ENCODE peak calls at places on chromosomes 16 and 17, in eight cellular contexts. D, X, C, L, R, G, B and W are unnamed samples.

GRCh38 chr16:53898993-53899392 is 195.0 kb downstream of the FTO start:
- DNase-seq in D (no peak), X (peak), C (no peak), L (no peak), R (no peak), G (no peak), B (no peak), W (no peak)

GRCh38 chr16:87185313-87185712 is 131.9 kb downstream of the C16orf95 start:
- DNase-seq in D (no peak), X (no peak), C (no peak), L (no peak), R (no peak), G (no peak), B (peak), W (no peak)

GRCh38 chr16:83403751-83404150 is 404.0 kb upstream of the HSBP1 start:
- DNase-seq in D (no peak), X (peak), C (no peak), L (no peak), R (peak), G (no peak), B (no peak), W (no peak)

GRCh38 chr17:1651559-1651844 is 1.8 kb upstream of the RILP start:
- DNase-seq in D (no peak), X (no peak), C (no peak), L (no peak), R (no peak), G (no peak), B (no peak), W (no peak)

GRCh38 chr17:55817273-55817709 is 66.4 kb downstream of the PCTP start:
- DNase-seq in D (no peak), X (no peak), C (no peak), L (no peak), R (no peak), G (no peak), B (no peak), W (no peak)

GRCh38 chr17:71631483-71631882 is 489.3 kb upstream of the SOX9 start:
- DNase-seq in D (no peak), X (peak), C (no peak), L (no peak), R (peak), G (no peak), B (peak), W (peak)

GRCh38 chr17:69430488-69430887 is 16.0 kb downstream of the MAP2K6 start:
- DNase-seq in D (no peak), X (peak), C (no peak), L (no peak), R (no peak), G (no peak), B (peak), W (peak)

GRCh38 chr16:87376660-87377059 is 6.9 kb downstream of the FBXO31 start:
- DNase-seq in D (no peak), X (no peak), C (no peak), L (no peak), R (no peak), G (no peak), B (no peak), W (no peak)

GRCh38 chr16:89638455-89638854 is 19.1 kb downstream of the CHMP1A start:
- DNase-seq in D (no peak), X (no peak), C (no peak), L (no peak), R (no peak), G (no peak), B (no peak), W (no peak)